ENCODE peak calls at places on chromosome 21, in four cellular contexts. One of them, this sample, is unnamed.

GRCh38 chr21:21084179-21084578 is 86.0 kb downstream of the NCAM2 start:
- DNase-seq in A549: no peak
- DNase-seq in esophagus squamous epithelium: no peak
- DNase-seq in heart left ventricle: no peak
- DNase-seq in this sample: no peak

GRCh38 chr21:37383066-37383465 is 16.5 kb downstream of the DYRK1A start:
- DNase-seq in A549: no peak
- DNase-seq in esophagus squamous epithelium: no peak
- DNase-seq in heart left ventricle: no peak
- DNase-seq in this sample: no peak

GRCh38 chr21:38388684-38389676 is 109.3 kb downstream of the ERG start:
- DNase-seq in A549: no peak
- DNase-seq in esophagus squamous epithelium: no peak
- DNase-seq in heart left ventricle: no peak
- DNase-seq in this sample: no peak

GRCh38 chr21:16241500-16241963 is 511.8 kb downstream of the USP25 start:
- DNase-seq in A549: peak
- DNase-seq in esophagus squamous epithelium: no peak
- DNase-seq in heart left ventricle: no peak
- DNase-seq in this sample: no peak

GRCh38 chr21:42991992-42992740 is 17.8 kb downstream of the PKNOX1 start:
- DNase-seq in A549: no peak
- DNase-seq in esophagus squamous epithelium: no peak
- DNase-seq in heart left ventricle: no peak
- DNase-seq in this sample: no peak

GRCh38 chr21:30713786-30714185 is 4.8 kb downstream of the KRTAP21-3 start:
- DNase-seq in A549: no peak
- DNase-seq in esophagus squamous epithelium: no peak
- DNase-seq in heart left ventricle: no peak
- DNase-seq in this sample: no peak

GRCh38 chr21:37243961-37244360 is 23.2 kb downstream of the VPS26C start:
- DNase-seq in A549: no peak
- DNase-seq in esophagus squamous epithelium: no peak
- DNase-seq in heart left ventricle: no peak
- DNase-seq in this sample: no peak

GRCh38 chr21:15671188-15671587 is 58.6 kb upstream of the USP25 start:
- DNase-seq in A549: no peak
- DNase-seq in esophagus squamous epithelium: no peak
- DNase-seq in heart left ventricle: no peak
- DNase-seq in this sample: no peak

GRCh38 chr21:31879251-31879650 is 6.4 kb downstream of the HUNK start:
- DNase-seq in A549: no peak
- DNase-seq in esophagus squamous epithelium: no peak
- DNase-seq in heart left ventricle: no peak
- DNase-seq in this sample: no peak

GRCh38 chr21:37869661-37870060 is 46.6 kb downstream of the KCNJ6 start:
- DNase-seq in A549: no peak
- DNase-seq in esophagus squamous epithelium: no peak
- DNase-seq in heart left ventricle: no peak
- DNase-seq in this sample: no peak

GRCh38 chr21:22791376-22791775 is 1793.2 kb downstream of the NCAM2 start:
- DNase-seq in A549: no peak
- DNase-seq in esophagus squamous epithelium: no peak
- DNase-seq in heart left ventricle: no peak
- DNase-seq in this sample: no peak

GRCh38 chr21:18030248-18030647 is 211.1 kb upstream of the C21orf91 start:
- DNase-seq in A549: no peak
- DNase-seq in esophagus squamous epithelium: no peak
- DNase-seq in heart left ventricle: no peak
- DNase-seq in this sample: no peak

GRCh38 chr21:16102113-16102512 is 372.3 kb downstream of the USP25 start:
- DNase-seq in A549: no peak
- DNase-seq in esophagus squamous epithelium: no peak
- DNase-seq in heart left ventricle: no peak
- DNase-seq in this sample: no peak

GRCh38 chr21:18913914-18914313 is 510.3 kb upstream of the TMPRSS15 start:
- DNase-seq in A549: no peak
- DNase-seq in esophagus squamous epithelium: no peak
- DNase-seq in heart left ventricle: no peak
- DNase-seq in this sample: no peak

GRCh38 chr21:31733521-31734149 is 1.7 kb upstream of the SCAF4 start:
- DNase-seq in A549: no peak
- DNase-seq in esophagus squamous epithelium: no peak
- DNase-seq in heart left ventricle: no peak
- DNase-seq in this sample: no peak

GRCh38 chr21:43018519-43018918 is 44.2 kb downstream of the PKNOX1 start:
- DNase-seq in A549: no peak
- DNase-seq in esophagus squamous epithelium: no peak
- DNase-seq in heart left ventricle: no peak
- DNase-seq in this sample: no peak

GRCh38 chr21:28336299-28336698 is 656.4 kb downstream of the LTN1 start:
- DNase-seq in A549: no peak
- DNase-seq in esophagus squamous epithelium: no peak
- DNase-seq in heart left ventricle: no peak
- DNase-seq in this sample: no peak

GRCh38 chr21:38937286-38937790 is 131.6 kb downstream of the ETS2 start:
- DNase-seq in A549: no peak
- DNase-seq in esophagus squamous epithelium: no peak
- DNase-seq in heart left ventricle: no peak
- DNase-seq in this sample: no peak

GRCh38 chr21:43333301-43334062 is 93.4 kb downstream of the SIK1 start:
- DNase-seq in A549: peak
- DNase-seq in esophagus squamous epithelium: no peak
- DNase-seq in heart left ventricle: peak
- DNase-seq in this sample: peak

GRCh38 chr21:44291078-44291935 is 5.6 kb downstream of the AIRE start:
- DNase-seq in A549: no peak
- DNase-seq in esophagus squamous epithelium: no peak
- DNase-seq in heart left ventricle: peak
- DNase-seq in this sample: peak

GRCh38 chr21:14581902-14582457 is 35.9 kb upstream of the SAMSN1 start:
- DNase-seq in A549: no peak
- DNase-seq in esophagus squamous epithelium: no peak
- DNase-seq in heart left ventricle: no peak
- DNase-seq in this sample: no peak

GRCh38 chr21:31264574-31264973 is 79.5 kb downstream of the TIAM1 start:
- DNase-seq in A549: no peak
- DNase-seq in esophagus squamous epithelium: no peak
- DNase-seq in heart left ventricle: no peak
- DNase-seq in this sample: no peak

GRCh38 chr21:27094182-27094948 is 127.5 kb upstream of the ADAMTS5 start:
- DNase-seq in A549: no peak
- DNase-seq in esophagus squamous epithelium: no peak
- DNase-seq in heart left ventricle: no peak
- DNase-seq in this sample: no peak

GRCh38 chr21:22556829-22557228 is 1558.6 kb downstream of the NCAM2 start:
- DNase-seq in A549: no peak
- DNase-seq in esophagus squamous epithelium: no peak
- DNase-seq in heart left ventricle: no peak
- DNase-seq in this sample: no peak

GRCh38 chr21:38938343-38938742 is 132.6 kb downstream of the ETS2 start:
- DNase-seq in A549: no peak
- DNase-seq in esophagus squamous epithelium: no peak
- DNase-seq in heart left ventricle: no peak
- DNase-seq in this sample: no peak

GRCh38 chr21:46636550-46637289 is 1.2 kb downstream of the PRMT2 start:
- DNase-seq in A549: no peak
- DNase-seq in esophagus squamous epithelium: no peak
- DNase-seq in heart left ventricle: no peak
- DNase-seq in this sample: no peak

DNA sequence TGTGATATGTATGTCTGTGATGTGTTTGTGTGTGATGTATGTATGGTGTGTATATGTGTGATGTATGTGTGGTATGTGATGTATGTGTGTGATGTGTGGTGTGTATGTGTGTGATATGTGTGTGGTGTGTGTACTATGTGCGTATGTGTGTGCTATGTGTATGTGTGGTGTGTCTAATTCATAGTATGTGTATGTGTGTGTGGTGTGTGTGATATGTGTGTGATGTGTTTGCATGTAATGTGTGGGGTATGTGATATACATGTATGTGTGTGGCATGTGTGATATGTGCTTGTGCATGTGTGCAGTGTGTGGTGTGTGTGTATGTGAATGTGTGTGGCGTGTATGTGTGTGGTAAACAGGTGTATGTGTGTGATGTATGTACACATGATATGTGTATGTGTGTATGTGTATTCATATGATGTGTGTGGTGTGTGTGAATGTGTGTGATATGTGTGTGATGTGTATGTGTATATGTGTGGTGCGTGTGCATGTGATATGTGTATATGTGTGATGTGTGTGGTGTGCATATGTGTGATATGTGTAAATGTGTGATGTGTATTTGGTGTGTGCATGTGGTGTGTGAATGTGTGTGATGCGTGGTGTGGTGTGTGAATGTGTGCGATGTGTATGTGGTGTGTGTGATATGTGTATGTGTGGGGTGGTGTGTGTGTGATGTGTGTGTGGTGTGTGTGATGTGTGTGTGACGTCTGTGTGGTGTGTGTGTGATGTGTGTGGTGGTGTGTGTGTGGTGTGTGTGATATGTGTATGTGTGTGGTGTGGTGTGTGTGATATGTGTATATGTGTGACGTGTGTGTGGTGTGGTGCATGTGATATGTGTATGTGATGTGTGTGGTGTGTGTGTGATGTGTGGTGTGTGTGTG is 8.0 kb upstream of the PCBP3 start:
- DNase-seq in A549: no peak
- DNase-seq in esophagus squamous epithelium: no peak
- DNase-seq in heart left ventricle: no peak
- DNase-seq in this sample: no peak
- H3K4me3 ChIP-seq in A549: no peak
- H3K4me3 ChIP-seq in esophagus squamous epithelium: no peak
- H3K4me3 ChIP-seq in heart left ventricle: no peak
- H3K4me3 ChIP-seq in this sample: no peak

GRCh38 chr21:33362044-33362555 is 37.3 kb downstream of the IFNAR1 start:
- DNase-seq in A549: no peak
- DNase-seq in esophagus squamous epithelium: peak
- DNase-seq in heart left ventricle: no peak
- DNase-seq in this sample: no peak
- H3K27ac ChIP-seq in A549: peak
- H3K27ac ChIP-seq in esophagus squamous epithelium: peak
- H3K27ac ChIP-seq in heart left ventricle: peak
- H3K27ac ChIP-seq in this sample: peak

GRCh38 chr21:41167348-41168342 is at the start of gene BACE2:
- DNase-seq in A549: peak
- DNase-seq in esophagus squamous epithelium: no peak
- DNase-seq in heart left ventricle: peak
- DNase-seq in this sample: peak
- TF ChIP-seq POLR2A in A549: no peak
- TF ChIP-seq POLR2A in esophagus squamous epithelium: no peak
- TF ChIP-seq POLR2A in heart left ventricle: peak
- TF ChIP-seq POLR2A in this sample: peak

GRCh38 chr21:34992180-34992579 is 56.9 kb downstream of the RUNX1 start:
- DNase-seq in A549: no peak
- DNase-seq in esophagus squamous epithelium: no peak
- DNase-seq in heart left ventricle: no peak
- DNase-seq in this sample: no peak
- H3K4me3 ChIP-seq in A549: no peak
- H3K4me3 ChIP-seq in esophagus squamous epithelium: no peak
- H3K4me3 ChIP-seq in heart left ventricle: no peak
- H3K4me3 ChIP-seq in this sample: no peak

GRCh38 chr21:29676395-29676794 is 263.4 kb downstream of the GRIK1 start:
- DNase-seq in A549: no peak
- DNase-seq in esophagus squamous epithelium: no peak
- DNase-seq in heart left ventricle: no peak
- DNase-seq in this sample: no peak

GRCh38 chr21:29678616-29679015 is 261.2 kb downstream of the GRIK1 start:
- DNase-seq in A549: no peak
- DNase-seq in esophagus squamous epithelium: no peak
- DNase-seq in heart left ventricle: no peak
- DNase-seq in this sample: no peak

GRCh38 chr21:29680273-29680672 is 259.5 kb downstream of the GRIK1 start:
- DNase-seq in A549: no peak
- DNase-seq in esophagus squamous epithelium: no peak
- DNase-seq in heart left ventricle: no peak
- DNase-seq in this sample: no peak

GRCh38 chr21:29674343-29674742 is 265.5 kb downstream of the GRIK1 start:
- DNase-seq in A549: no peak
- DNase-seq in esophagus squamous epithelium: no peak
- DNase-seq in heart left ventricle: no peak
- DNase-seq in this sample: no peak

DNA sequence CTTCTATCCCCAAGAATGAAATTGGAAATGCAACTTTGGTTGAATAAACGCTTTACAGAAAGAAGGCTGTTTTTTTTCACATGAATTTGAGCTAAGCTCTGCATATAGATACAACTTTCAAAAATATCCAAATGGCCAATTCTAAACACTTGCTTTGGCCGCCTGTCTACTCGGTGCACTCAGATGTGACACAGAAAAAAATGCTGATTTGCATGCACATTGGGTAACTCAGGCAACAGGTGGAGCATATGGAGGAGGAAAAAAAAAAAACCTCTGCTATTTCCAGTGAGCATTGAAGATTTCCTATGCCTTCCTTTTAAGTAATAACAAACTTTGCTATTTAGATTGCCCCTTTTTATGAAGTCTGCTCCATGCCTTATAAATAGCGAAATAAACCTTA is 262.5 kb downstream of the GRIK1 start:
- DNase-seq in A549: no peak
- DNase-seq in esophagus squamous epithelium: no peak
- DNase-seq in heart left ventricle: no peak
- DNase-seq in this sample: no peak
- H3K27ac ChIP-seq in A549: no peak
- H3K27ac ChIP-seq in esophagus squamous epithelium: no peak
- H3K27ac ChIP-seq in heart left ventricle: no peak
- H3K27ac ChIP-seq in this sample: no peak

DNA sequence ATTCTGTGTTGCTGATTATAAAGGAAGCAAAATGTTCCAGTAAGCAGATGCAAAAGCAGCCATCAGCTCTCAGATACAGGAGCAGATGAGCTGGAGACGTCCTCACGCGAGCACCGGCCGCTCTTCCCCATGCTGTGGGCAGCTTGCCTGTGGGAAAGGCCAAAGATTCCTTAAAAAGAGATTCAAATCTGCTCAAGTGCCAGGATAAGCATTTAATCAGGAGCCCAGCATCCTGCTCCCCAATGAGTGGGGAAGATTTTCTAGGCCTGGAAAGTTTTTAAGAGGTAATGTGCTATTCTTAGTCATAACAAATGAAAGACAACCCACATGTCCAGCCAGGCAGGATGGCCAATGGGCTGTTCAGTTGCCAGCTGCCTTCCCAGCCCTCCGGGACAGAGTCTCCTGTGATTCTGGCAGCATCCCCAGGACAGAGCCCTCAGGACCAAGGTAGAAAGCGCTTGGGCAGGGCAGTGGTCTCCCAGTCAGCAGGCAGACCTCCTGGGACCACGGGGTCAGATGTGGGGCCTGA is 108.2 kb upstream of the TMPRSS2 start:
- DNase-seq in A549: no peak
- DNase-seq in esophagus squamous epithelium: no peak
- DNase-seq in heart left ventricle: no peak
- DNase-seq in this sample: no peak
- TF ChIP-seq POLR2A in A549: no peak
- TF ChIP-seq POLR2A in esophagus squamous epithelium: no peak
- TF ChIP-seq POLR2A in heart left ventricle: no peak
- TF ChIP-seq POLR2A in this sample: no peak